ENCODE peak calls at places on chromosome 14, in nine cellular contexts. K is fibroblast of mammary gland; Q is NB4; N is uterus; I is mesendoderm; X is sigmoid colon; L is AG09309; E is HCT116; O is CD8-positive, alpha-beta T cell. A is an unnamed sample.

GRCh38 chr14:71355324-71356201 is 448.3 kb downstream of the PCNX1 start:
- DNase-seq in K (peak; percentile 62), Q (no peak), N (peak; percentile 26), I (no peak), X (peak; percentile 83), L (peak; percentile 47), E (no peak), O (no peak), A (peak; percentile 49)

GRCh38 chr14:61577506-61577931 is 117.8 kb upstream of the HIF1A start:
- DNase-seq in K (no peak), Q (no peak), N (no peak), I (no peak), X (no peak), L (no peak), E (no peak), O (no peak), A (no peak)

GRCh38 chr14:28102814-28103213 is 663.8 kb upstream of the FOXG1 start:
- DNase-seq in K (peak; percentile 39), Q (no peak), N (no peak), I (no peak), X (no peak), L (no peak), E (no peak), O (no peak), A (no peak)

GRCh38 chr14:51860836-51861583 is 598 bp downstream of the GNG2 start:
- DNase-seq in K (peak; percentile 62), Q (no peak), N (no peak), I (peak; percentile 16), X (no peak), L (no peak), E (no peak), O (no peak), A (no peak)

GRCh38 chr14:42110167-42110566 is 503.5 kb downstream of the LRFN5 start:
- DNase-seq in K (peak; percentile 82), Q (peak; percentile 42), N (no peak), I (peak; percentile 63), X (no peak), L (peak; percentile 32), E (no peak), O (no peak), A (no peak)

GRCh38 chr14:80522936-80523335 is 311.6 kb upstream of the DIO2 start:
- DNase-seq in K (peak; percentile 58), Q (no peak), N (no peak), I (no peak), X (no peak), L (no peak), E (no peak), O (no peak), A (no peak)

GRCh38 chr14:70822706-70823185 is 13.4 kb upstream of the MAP3K9 start:
- DNase-seq in K (peak; percentile 32), Q (peak; percentile 67), N (peak; percentile 22), I (peak; percentile 92), X (no peak), L (no peak), E (no peak), O (no peak), A (peak; percentile 40)

GRCh38 chr14:103802353-103802752 is 45.0 kb downstream of the PPP1R13B start:
- DNase-seq in K (peak; percentile 61), Q (no peak), N (no peak), I (no peak), X (no peak), L (no peak), E (no peak), O (no peak), A (no peak)

GRCh38 chr14:20848955-20849570 is 42.1 kb upstream of the RNASE3 start:
- DNase-seq in K (no peak), Q (no peak), N (no peak), I (no peak), X (no peak), L (no peak), E (no peak), O (no peak), A (no peak)

GRCh38 chr14:21317433-21317832 is 37.5 kb downstream of the RPGRIP1 start:
- DNase-seq in K (no peak), Q (peak; percentile 57), N (no peak), I (no peak), X (no peak), L (no peak), E (no peak), O (no peak), A (no peak)

GRCh38 chr14:97458302-97459137 is 661.3 kb downstream of the VRK1 start:
- DNase-seq in K (no peak), Q (no peak), N (peak; percentile 15), I (peak; percentile 89), X (no peak), L (no peak), E (no peak), O (peak; percentile 60), A (peak; percentile 53)
- H3K4me3 ChIP-seq in K (no peak overlapping the region), Q (no peak overlapping the region), N (no peak overlapping the region), I (peak overlapping the region; percentile 4), X (peak overlapping the region; percentile 33), L (no peak overlapping the region), E (no peak overlapping the region), O (peak overlapping the region; percentile 62), A (peak overlapping the region; percentile 41)

DNA sequence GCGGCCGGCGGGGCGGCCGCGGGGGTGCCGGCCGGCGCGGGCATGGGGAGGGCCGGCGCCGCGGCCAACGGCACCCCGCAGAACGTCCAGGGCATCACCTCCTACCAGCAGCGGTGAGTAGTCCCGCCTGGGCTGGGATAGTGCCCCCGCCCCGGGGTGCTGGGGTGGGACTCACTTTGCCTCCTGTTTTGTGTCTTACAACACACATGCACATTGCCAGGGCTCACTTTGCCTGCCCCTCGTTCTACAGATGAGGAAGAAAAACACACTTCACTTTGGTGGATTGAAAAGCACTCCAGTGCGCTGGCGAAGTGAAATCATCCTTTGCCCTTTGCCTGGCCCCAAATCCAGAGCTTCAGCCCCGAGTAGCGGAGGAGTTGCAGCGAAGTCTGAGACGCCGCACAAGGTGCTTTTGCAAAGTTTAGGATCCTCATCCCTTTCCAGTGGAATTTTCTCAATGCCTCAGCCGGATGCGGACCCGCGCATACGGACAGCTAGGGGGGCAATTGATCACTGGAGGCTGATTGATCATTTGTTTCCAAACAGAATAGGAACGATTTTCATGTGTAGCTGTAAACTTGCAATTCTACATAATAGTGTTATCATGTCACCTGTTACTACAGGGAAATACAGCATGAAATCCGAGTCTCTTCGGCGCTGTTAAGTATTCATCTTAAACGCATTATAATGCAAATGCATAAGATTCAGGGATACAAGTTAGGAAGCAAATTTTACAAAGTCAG is 3.6 kb upstream of the NPAS3 start:
- DNase-seq in K (no peak), Q (no peak), N (peak; percentile 20), I (peak; percentile 50), X (peak; percentile 68), L (no peak), E (no peak), O (no peak), A (no peak)
- H3K4me3 ChIP-seq in K (peak overlapping the region; percentile 31), Q (no peak overlapping the region), N (peak overlapping the region; percentile 41), I (no peak overlapping the region), X (peak overlapping the region; percentile 70), L (peak overlapping the region; percentile 47), E (no peak overlapping the region), O (no peak overlapping the region), A (peak overlapping the region; percentile 23)

GRCh38 chr14:22506778-22507351 is 82.2 kb downstream of the DAD1 start:
- DNase-seq in K (no peak), Q (no peak), N (no peak), I (no peak), X (no peak), L (no peak), E (no peak), O (no peak), A (no peak)

GRCh38 chr14:22509036-22509709 is 79.9 kb downstream of the DAD1 start:
- DNase-seq in K (no peak), Q (no peak), N (no peak), I (no peak), X (no peak), L (no peak), E (no peak), O (no peak), A (no peak)

GRCh38 chr14:22508662-22509035 is 80.4 kb downstream of the DAD1 start:
- DNase-seq in K (no peak), Q (no peak), N (no peak), I (no peak), X (no peak), L (no peak), E (no peak), O (no peak), A (no peak)

GRCh38 chr14:22509751-22510300 is 79.2 kb downstream of the DAD1 start:
- DNase-seq in K (no peak), Q (peak; percentile 43), N (no peak), I (no peak), X (no peak), L (no peak), E (no peak), O (no peak), A (no peak)

GRCh38 chr14:22508150-22508457 is 80.9 kb downstream of the DAD1 start:
- DNase-seq in K (no peak), Q (no peak), N (no peak), I (no peak), X (no peak), L (no peak), E (no peak), O (no peak), A (no peak)
- H3K4me3 ChIP-seq in K (no peak overlapping the region), Q (no peak overlapping the region), N (no peak overlapping the region), I (no peak overlapping the region), X (no peak overlapping the region), L (no peak overlapping the region), E (no peak overlapping the region), O (peak overlapping the region; percentile 63), A (no peak overlapping the region)

GRCh38 chr14:88130057-88130432 is 125.1 kb downstream of the GPR65 start:
- DNase-seq in K (no peak), Q (no peak), N (no peak), I (no peak), X (no peak), L (no peak), E (no peak), O (no peak), A (no peak)

GRCh38 chr14:88128811-88129210 is 123.9 kb downstream of the GPR65 start:
- DNase-seq in K (peak; percentile 4), Q (peak; percentile 20), N (no peak), I (no peak), X (no peak), L (no peak), E (no peak), O (no peak), A (no peak)

DNA sequence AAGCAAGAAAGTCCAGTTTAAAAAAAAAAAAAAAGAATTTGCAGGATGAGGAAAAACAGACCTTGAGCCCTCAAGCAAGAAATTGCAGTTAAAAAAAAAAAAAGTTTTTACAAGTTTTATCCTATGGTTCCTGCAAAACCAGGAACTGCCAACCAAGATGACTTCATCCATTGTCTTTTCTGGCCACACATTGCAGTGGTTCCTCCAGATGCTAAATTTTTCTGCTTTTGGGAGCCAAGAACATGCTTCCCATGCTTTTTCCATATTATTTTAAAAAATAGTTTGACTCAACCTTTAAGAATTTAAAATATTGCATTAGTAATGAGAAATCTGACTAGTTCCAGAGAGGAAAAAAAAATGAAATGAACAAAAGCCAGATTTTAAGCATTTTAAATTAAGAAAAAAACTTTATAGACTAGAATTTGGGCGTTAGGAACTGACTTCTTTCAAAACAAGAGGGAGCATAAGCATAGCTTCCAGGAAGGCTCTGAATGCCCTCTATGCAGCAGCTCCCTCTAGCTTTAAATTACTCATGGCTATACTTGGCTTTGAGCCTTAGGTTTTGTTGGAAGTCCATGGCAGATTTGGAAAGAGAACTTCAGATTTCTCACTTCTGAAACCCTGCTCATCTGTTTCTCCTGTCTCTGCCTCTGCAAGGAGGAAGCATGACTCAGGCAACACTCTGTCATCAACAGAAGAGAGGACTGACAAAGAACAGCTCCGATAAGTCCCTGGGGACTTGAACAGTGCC is 124.5 kb downstream of the GPR65 start:
- DNase-seq in K (peak; percentile 97), Q (peak; percentile 77), N (no peak), I (peak; percentile 44), X (no peak), L (peak; percentile 40), E (no peak), O (no peak), A (peak; percentile 24)
- H3K4me3 ChIP-seq in K (no peak overlapping the region), Q (no peak overlapping the region), N (no peak overlapping the region), I (no peak overlapping the region), X (no peak overlapping the region), L (no peak overlapping the region), E (no peak overlapping the region), O (no peak overlapping the region), A (no peak overlapping the region)

GRCh38 chr14:95815226-95815690 is 61.4 kb upstream of the TUNAR start:
- DNase-seq in K (no peak), Q (no peak), N (no peak), I (peak; percentile 55), X (no peak), L (no peak), E (no peak), O (no peak), A (no peak)
- H3K4me3 ChIP-seq in K (no peak overlapping the region), Q (no peak overlapping the region), N (no peak overlapping the region), I (no peak overlapping the region), X (no peak overlapping the region), L (no peak overlapping the region), E (no peak overlapping the region), O (no peak overlapping the region), A (no peak overlapping the region)